ENCODE peak calls at places on chromosomes 1 and 21, in ten cellular contexts. O, C, D, W, N, S, M, L, Y and Q are unnamed samples.
A peak's percentile ranks its signal among the peaks of the same experiment; 100 is the strongest.

GRCh38 chr1:58041621-58042020 is 504.9 kb downstream of the OMA1 start:
- DNase-seq in O (no peak), W (no peak), D (no peak), Y (no peak), S (peak; percentile 20), L (no peak), M (no peak), N (no peak), C (no peak), Q (no peak)

GRCh38 chr21:43190544-43191340 is 21.9 kb downstream of the CRYAA start:
- DNase-seq in M (no peak), D (no peak), Y (no peak), N (no peak), L (peak; percentile 15), O (no peak), W (no peak), S (no peak), C (no peak), Q (peak; percentile 54)

GRCh38 chr1:245197911-245198379 is 43.2 kb downstream of the KIF26B start:
- DNase-seq in O (no peak), D (no peak), Y (no peak), W (no peak), L (no peak), S (no peak), C (peak; percentile 18), N (no peak), M (no peak), Q (no peak)

GRCh38 chr1:112735752-112736151 is 20.6 kb upstream of the PPM1J start:
- DNase-seq in M (no peak), C (no peak), N (no peak), O (no peak), S (peak; percentile 95), D (no peak), W (no peak), Y (no peak), L (no peak), Q (no peak)

GRCh38 chr1:9593492-9594465 is 5.1 kb downstream of the TMEM201 start:
- DNase-seq in S (peak; percentile 12), W (no peak), N (peak; percentile 80), O (no peak), Y (no peak), D (peak; percentile 93), C (peak; percentile 95), M (no peak), L (no peak), Q (peak; percentile 74)

GRCh38 chr1:171663854-171664550 is 11.5 kb upstream of the MYOC start:
- DNase-seq in S (no peak), M (no peak), D (no peak), L (no peak), Y (no peak), N (no peak), O (no peak), C (no peak), W (no peak), Q (no peak)

GRCh38 chr1:233242827-233243483 is 52.6 kb downstream of the PCNX2 start:
- DNase-seq in L (no peak), C (peak; percentile 53), M (no peak), S (no peak), O (no peak), N (no peak), Y (no peak), D (no peak), W (no peak), Q (no peak)

GRCh38 chr21:39096754-39097153 is 86.5 kb downstream of the PSMG1 start:
- DNase-seq in S (no peak), O (no peak), Y (no peak), D (no peak), N (no peak), M (no peak), L (no peak), C (no peak), W (no peak), Q (no peak)

GRCh38 chr1:189939967-189940366 is 537.7 kb downstream of the BRINP3 start:
- DNase-seq in O (no peak), D (no peak), M (no peak), S (peak; percentile 34), L (no peak), N (no peak), C (no peak), Y (no peak), W (no peak), Q (no peak)

GRCh38 chr1:32013386-32014198 is at the start of gene KHDRBS1:
- DNase-seq in D (peak; percentile 99), N (peak; percentile 100), M (peak; percentile 98), Y (peak; percentile 96), L (peak; percentile 98), C (peak; percentile 99), S (peak; percentile 99), O (peak; percentile 95), W (peak; percentile 95), Q (peak; percentile 99)

GRCh38 chr1:1283821-1284220 is 3.6 kb downstream of the SCNN1D start:
- DNase-seq in M (no peak), O (no peak), C (no peak), D (no peak), S (peak; percentile 58), L (no peak), W (no peak), N (peak; percentile 67), Y (no peak), Q (no peak)

GRCh38 chr1:162905759-162906158 is 44.8 kb upstream of the CCDC190 start:
- DNase-seq in S (peak; percentile 92), N (no peak), Y (no peak), L (no peak), D (no peak), W (no peak), C (no peak), O (no peak), M (no peak), Q (no peak)

GRCh38 chr1:923131-923990 is at the start of gene SAMD11:
- DNase-seq in L (peak; percentile 76), D (peak; percentile 88), O (peak; percentile 45), W (peak; percentile 47), M (peak; percentile 55), N (peak; percentile 61), C (peak; percentile 78), S (peak; percentile 81), Y (peak; percentile 41), Q (peak; percentile 86)

GRCh38 chr21:25179116-25179515 is 428.2 kb downstream of the MRPL39 start:
- DNase-seq in D (no peak), L (no peak), S (no peak), Y (no peak), C (no peak), W (no peak), M (no peak), O (no peak), N (no peak), Q (no peak)

GRCh38 chr1:203378529-203379271 is 27.8 kb upstream of the FMOD start:
- DNase-seq in O (no peak), D (no peak), Y (no peak), M (no peak), S (no peak), W (no peak), L (no peak), C (no peak), N (no peak), Q (no peak)

GRCh38 chr1:210882414-210883221 is 251.3 kb downstream of the KCNH1 start:
- DNase-seq in D (no peak), W (no peak), L (no peak), Y (no peak), C (no peak), N (no peak), S (peak; percentile 31), M (no peak), O (no peak), Q (no peak)

GRCh38 chr1:44819257-44819593 is 10.9 kb downstream of the BTBD19 start:
- DNase-seq in C (no peak), W (no peak), Y (no peak), D (no peak), M (no peak), S (no peak), O (no peak), L (no peak), N (no peak), Q (no peak)

GRCh38 chr1:158121604-158122254 is 59.0 kb upstream of the CD1D start:
- DNase-seq in L (no peak), D (peak; percentile 53), M (no peak), Y (no peak), C (peak; percentile 56), N (peak; percentile 68), W (no peak), O (peak; percentile 54), S (peak; percentile 83), Q (no peak)

GRCh38 chr1:205141236-205142104 is 19.7 kb upstream of the RBBP5 start:
- DNase-seq in N (peak; percentile 93), C (peak; percentile 90), L (peak; percentile 75), S (peak; percentile 90), O (peak; percentile 68), Y (peak; percentile 65), M (peak; percentile 78), W (peak; percentile 54), D (peak; percentile 69), Q (peak; percentile 86)

GRCh38 chr1:173193639-173194038 is 13.5 kb downstream of the TNFSF4 start:
- DNase-seq in C (peak; percentile 69), L (no peak), S (no peak), W (no peak), D (no peak), N (no peak), Y (no peak), O (no peak), M (no peak), Q (no peak)

GRCh38 chr1:59768752-59769411 is 45.9 kb upstream of the HOOK1 start:
- DNase-seq in M (no peak), D (no peak), N (no peak), C (no peak), S (no peak), W (no peak), O (no peak), L (no peak), Y (no peak), Q (no peak)

GRCh38 chr1:219340796-219341195 is 167.1 kb downstream of the LYPLAL1 start:
- DNase-seq in Y (no peak), C (no peak), N (no peak), M (no peak), W (no peak), L (no peak), S (peak; percentile 71), O (no peak), D (no peak), Q (no peak)

GRCh38 chr1:81801032-81801833 is 499 bp downstream of the ADGRL2 start:
- DNase-seq in M (no peak), C (peak; percentile 50), S (peak; percentile 43), W (no peak), N (no peak), L (peak; percentile 29), D (peak; percentile 88), O (no peak), Y (no peak), Q (no peak)

GRCh38 chr1:54549181-54549924 is 1.3 kb downstream of the ACOT11 start:
- DNase-seq in D (no peak), S (no peak), C (no peak), M (no peak), N (no peak), O (no peak), Y (no peak), L (no peak), W (no peak), Q (no peak)

GRCh38 chr1:167849656-167850055 is 64.3 kb downstream of the ADCY10 start:
- DNase-seq in M (no peak), S (no peak), L (no peak), D (no peak), Y (no peak), O (no peak), W (no peak), C (no peak), N (no peak), Q (no peak)

GRCh38 chr1:169707917-169708604 is 3.4 kb downstream of the SELL start:
- DNase-seq in L (no peak), Y (no peak), S (no peak), C (no peak), W (no peak), O (no peak), M (peak; percentile 6), N (no peak), D (no peak), Q (peak; percentile 66)

GRCh38 chr1:29471487-29472313 is 235.4 kb downstream of the PTPRU start:
- DNase-seq in N (no peak), M (no peak), D (no peak), O (no peak), C (no peak), Y (no peak), S (no peak), L (no peak), W (no peak), Q (no peak)

GRCh38 chr1:213138391-213138790 is 87.3 kb downstream of the RPS6KC1 start:
- DNase-seq in N (no peak), O (no peak), L (no peak), D (no peak), M (no peak), S (no peak), Y (no peak), W (no peak), C (no peak), Q (no peak)